ENCODE peak calls at places on chromosomes 3 and 15, in seven cellular contexts. R is dorsolateral prefrontal cortex, B is colonic mucosa, D is heart left ventricle, H is tibial nerve, E is AG04450, S is AG09309. J is an unnamed sample.

GRCh38 chr15:42329992-42330391 is 29.3 kb upstream of the CAPN3 start:
- DNase-seq in E (no peak), R (no peak), H (no peak), B (no peak), D (no peak), S (no peak), J (no peak)

GRCh38 chr15:68507447-68507846 is 71.3 kb upstream of the CORO2B start:
- DNase-seq in S (no peak), D (no peak), B (no peak), E (no peak), R (no peak), H (peak; percentile 3), J (no peak)

GRCh38 chr3:125098929-125099328 is 43.1 kb upstream of the HEG1 start:
- DNase-seq in S (no peak), E (no peak), D (no peak), R (no peak), B (no peak), H (no peak), J (no peak)

GRCh38 chr3:110868106-110868505 is 203.5 kb upstream of the NECTIN3 start:
- DNase-seq in S (no peak), B (no peak), D (no peak), R (no peak), E (no peak), H (no peak), J (no peak)

GRCh38 chr3:46929324-46929723 is 47.2 kb downstream of the CCDC12 start:
- DNase-seq in H (no peak), D (peak; percentile 75), R (no peak), E (no peak), S (no peak), B (peak; percentile 76), J (no peak)

GRCh38 chr3:16945330-16945729 is 60.6 kb downstream of the PLCL2 start:
- DNase-seq in D (no peak), E (no peak), B (no peak), R (no peak), S (no peak), H (no peak), J (no peak)

GRCh38 chr15:90647326-90647725 is 69.8 kb upstream of the BLM start:
- DNase-seq in R (no peak), S (no peak), B (no peak), H (no peak), E (no peak), D (no peak), J (no peak)

GRCh38 chr3:117532268-117532667 is 822.7 kb downstream of the TUSC7 start:
- DNase-seq in E (no peak), B (no peak), D (no peak), H (no peak), R (no peak), S (no peak), J (no peak)

GRCh38 chr3:162978136-162978535 is 1481.5 kb downstream of the OTOL1 start:
- DNase-seq in E (no peak), D (no peak), B (no peak), R (no peak), H (no peak), S (no peak), J (no peak)

GRCh38 chr15:68348601-68349000 is 71.1 kb downstream of the FEM1B start:
- DNase-seq in B (no peak), S (no peak), H (no peak), D (no peak), E (no peak), R (no peak), J (no peak)

GRCh38 chr3:197487911-197488391 is 67.8 kb downstream of the BDH1 start:
- DNase-seq in D (peak; percentile 58), H (peak; percentile 57), S (peak; percentile 83), B (no peak), E (no peak), R (no peak), J (peak; percentile 93)

GRCh38 chr15:55281517-55282227 is 7.9 kb downstream of the RAB27A start:
- DNase-seq in D (no peak), B (no peak), H (no peak), S (no peak), E (no peak), R (no peak), J (no peak)

GRCh38 chr3:131224886-131225550 is 156.6 kb upstream of the NUDT16 start:
- DNase-seq in H (no peak), S (no peak), D (no peak), R (no peak), E (no peak), B (no peak), J (no peak)

GRCh38 chr15:64009798-64010241 is 36.5 kb downstream of the DAPK2 start:
- DNase-seq in H (no peak), E (no peak), D (no peak), B (no peak), R (no peak), S (no peak), J (no peak)

DNA sequence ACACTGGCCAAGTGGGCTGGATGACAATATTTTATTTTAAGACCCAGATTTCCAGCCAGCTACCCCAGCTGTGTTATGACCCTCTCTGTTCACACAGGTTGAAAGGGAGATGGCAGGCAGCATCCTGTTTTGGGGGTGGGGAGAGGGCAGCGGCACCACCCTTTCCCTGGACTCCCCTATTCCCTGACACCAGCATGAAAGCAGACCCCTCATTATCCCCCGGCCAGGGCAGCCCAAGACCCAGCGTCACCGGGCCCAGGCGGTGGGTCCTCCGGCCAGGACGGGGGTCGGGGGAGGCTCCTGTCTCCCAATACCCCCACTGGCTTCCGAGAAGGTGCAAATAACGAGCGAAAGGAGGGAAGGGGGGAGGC is 127.6 kb upstream of the MEF2A start:
- DNase-seq in E (no peak), S (no peak), B (no peak), R (no peak), D (peak; percentile 6), H (no peak), J (no peak)
- H3K4me3 ChIP-seq in E (no peak overlapping the region), S (peak overlapping the region; percentile 10), B (no peak overlapping the region), R (no peak overlapping the region), D (no peak overlapping the region), H (no peak overlapping the region), J (no peak overlapping the region)

GRCh38 chr3:183817639-183818038 is 7.7 kb downstream of the MAP6D1 start:
- DNase-seq in B (no peak), S (no peak), H (no peak), D (no peak), R (no peak), E (no peak), J (no peak)
- TF ChIP-seq CTCF in B (no peak), S (no peak), H (no peak), D (no peak), R (no peak), E (no peak), J (no peak)

DNA sequence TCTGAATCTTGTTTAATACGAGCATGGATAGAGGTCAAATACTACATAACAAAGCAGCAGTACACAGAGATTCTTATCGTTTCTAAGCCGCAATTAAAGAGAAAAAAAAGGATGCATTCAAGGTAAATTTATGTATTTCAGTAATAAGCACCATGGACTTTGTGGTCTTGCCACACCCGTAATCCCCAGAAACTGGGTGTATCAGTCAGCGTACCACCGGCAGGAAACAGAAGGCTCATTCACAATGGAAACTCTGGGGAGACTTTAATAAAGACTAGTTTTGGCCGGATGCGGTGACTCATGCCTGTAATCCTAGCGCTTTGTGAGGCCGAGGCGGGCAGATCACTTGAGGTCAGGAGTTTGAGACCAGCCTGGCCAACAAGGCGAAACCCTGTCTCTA is 81.9 kb upstream of the ZNF280D start:
- DNase-seq in H (peak; percentile 23), B (peak; percentile 78), E (no peak), S (no peak), D (peak; percentile 56), R (no peak), J (no peak)
- H3K4me3 ChIP-seq in H (no peak overlapping the region), B (no peak overlapping the region), E (no peak overlapping the region), S (no peak overlapping the region), D (no peak overlapping the region), R (no peak overlapping the region), J (no peak overlapping the region)

DNA sequence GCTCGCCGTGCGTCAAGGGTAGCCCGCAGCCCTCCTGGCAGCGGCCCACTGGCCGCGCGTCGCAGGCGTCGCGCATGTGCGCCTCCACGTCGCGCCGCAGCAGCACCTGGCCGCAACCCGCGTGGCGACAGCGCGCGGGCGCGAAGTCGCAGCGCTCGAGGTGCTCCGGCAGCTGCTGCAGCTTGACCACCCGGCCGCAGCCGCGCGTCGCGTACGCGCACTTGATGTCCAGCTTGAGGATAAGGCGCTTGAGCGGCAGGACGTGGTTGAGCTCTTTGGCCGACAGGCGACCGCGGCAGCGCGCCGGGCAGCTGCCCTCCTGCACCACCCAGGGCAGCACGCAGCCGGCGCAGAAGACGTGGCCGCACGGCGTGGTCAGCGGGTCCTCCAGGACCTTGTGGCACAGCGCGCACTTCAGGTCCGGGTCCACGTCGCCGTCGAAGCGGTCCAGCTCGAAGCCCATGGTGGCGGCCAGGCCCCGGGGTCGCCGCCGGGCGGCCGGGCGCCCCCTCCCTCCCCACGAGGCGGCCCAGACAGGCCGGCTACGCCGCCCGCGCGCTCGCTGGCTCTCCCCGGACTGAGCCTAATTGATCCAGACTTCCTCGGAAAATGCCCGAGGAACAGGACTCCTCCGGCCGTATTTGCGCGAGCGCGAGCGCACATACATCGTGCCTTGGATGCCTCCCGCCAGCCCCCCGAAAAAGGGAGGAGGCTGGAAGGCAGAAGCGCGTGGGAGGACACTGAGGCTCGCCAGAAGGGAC is at the start of gene PDZRN3:
- DNase-seq in H (peak; percentile 54), D (peak; percentile 65), R (peak; percentile 66), S (no peak), B (peak; percentile 84), E (no peak), J (no peak)
- TF ChIP-seq CTCF in H (no peak), D (no peak), R (no peak), S (no peak), B (no peak), E (no peak), J (no peak)

GRCh38 chr3:177069514-177070329 is 127.6 kb downstream of the TBL1XR1 start:
- DNase-seq in D (no peak), H (no peak), B (no peak), E (peak; percentile 1), R (no peak), S (peak; percentile 32), J (peak; percentile 12)
- H3K4me3 ChIP-seq in D (no peak overlapping the region), H (no peak overlapping the region), B (no peak overlapping the region), E (no peak overlapping the region), R (no peak overlapping the region), S (no peak overlapping the region), J (no peak overlapping the region)

GRCh38 chr15:72732554-72732953 is 46.5 kb downstream of the BBS4 start:
- DNase-seq in B (no peak), S (no peak), E (no peak), R (no peak), H (no peak), D (no peak), J (no peak)
- TF ChIP-seq CTCF in B (no peak), S (no peak), E (no peak), R (no peak), H (no peak), D (no peak), J (no peak)

DNA sequence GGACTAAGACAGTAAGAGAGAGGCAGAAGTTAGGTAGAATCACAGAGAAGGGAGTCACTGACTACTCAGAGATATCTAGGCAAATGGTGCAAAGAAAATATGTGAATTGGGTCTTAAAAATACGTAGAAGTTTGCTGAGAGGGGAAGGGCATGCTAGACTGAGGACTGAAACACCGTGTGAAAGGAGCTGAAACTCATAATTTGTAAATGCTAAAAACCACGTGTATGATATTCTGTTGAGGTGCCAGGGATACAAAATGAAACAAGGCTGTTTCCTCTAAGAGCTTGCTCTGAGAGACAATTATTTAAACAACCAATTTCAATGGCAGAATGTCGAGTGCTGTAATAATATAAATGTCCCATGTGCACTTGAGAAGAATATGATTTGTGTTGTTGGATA is 47.2 kb downstream of the NCK1 start:
- DNase-seq in S (no peak), B (no peak), R (no peak), H (no peak), D (no peak), E (no peak), J (no peak)
- H3K4me3 ChIP-seq in S (no peak overlapping the region), B (no peak overlapping the region), R (no peak overlapping the region), H (no peak overlapping the region), D (no peak overlapping the region), E (no peak overlapping the region), J (no peak overlapping the region)

GRCh38 chr3:11847607-11848006 is 922 bp upstream of the TAMM41 start:
- DNase-seq in R (no peak), D (no peak), E (no peak), S (no peak), B (no peak), H (no peak), J (no peak)
- TF ChIP-seq CTCF in R (no peak), D (no peak), E (no peak), S (no peak), B (no peak), H (no peak), J (no peak)

J was measured in AG04449.